ENCODE peak calls at places on chromosomes 11 and 22, in five cellular contexts. One of them, this sample, is unnamed.

GRCh38 chr11:88420165-88420781 is 82.7 kb upstream of the CTSC start:
- DNase-seq in tibial nerve: peak
- DNase-seq in NCI-H460: no peak
- DNase-seq in GM12892: no peak
- DNase-seq in AML-193: peak
- DNase-seq in this sample: no peak

GRCh38 chr11:22340803-22341581 is 2.8 kb downstream of the SLC17A6 start:
- DNase-seq in tibial nerve: no peak
- DNase-seq in NCI-H460: no peak
- DNase-seq in GM12892: no peak
- DNase-seq in AML-193: no peak
- DNase-seq in this sample: no peak

GRCh38 chr22:18063311-18063710 is 14.5 kb upstream of the PEX26 start:
- DNase-seq in tibial nerve: no peak
- DNase-seq in NCI-H460: no peak
- DNase-seq in GM12892: no peak
- DNase-seq in AML-193: no peak
- DNase-seq in this sample: no peak

GRCh38 chr22:35350539-35351503 is 30.1 kb upstream of the HMOX1 start:
- DNase-seq in tibial nerve: peak
- DNase-seq in NCI-H460: peak
- DNase-seq in GM12892: peak
- DNase-seq in AML-193: peak
- DNase-seq in this sample: peak

GRCh38 chr11:128501008-128501407 is 86.3 kb downstream of the ETS1 start:
- DNase-seq in tibial nerve: no peak
- DNase-seq in NCI-H460: no peak
- DNase-seq in GM12892: no peak
- DNase-seq in AML-193: no peak
- DNase-seq in this sample: no peak

GRCh38 chr11:116808262-116809175 is 14.6 kb downstream of the APOA4 start:
- DNase-seq in tibial nerve: no peak
- DNase-seq in NCI-H460: no peak
- DNase-seq in GM12892: no peak
- DNase-seq in AML-193: no peak
- DNase-seq in this sample: no peak

GRCh38 chr11:132030896-132031295 is 660.5 kb downstream of the NTM start:
- DNase-seq in tibial nerve: no peak
- DNase-seq in NCI-H460: no peak
- DNase-seq in GM12892: no peak
- DNase-seq in AML-193: no peak
- DNase-seq in this sample: no peak

GRCh38 chr11:114052160-114052559 is 7.4 kb upstream of the ZBTB16 start:
- DNase-seq in tibial nerve: no peak
- DNase-seq in NCI-H460: no peak
- DNase-seq in GM12892: no peak
- DNase-seq in AML-193: no peak
- DNase-seq in this sample: no peak

GRCh38 chr11:111026241-111026640 is 219.3 kb upstream of the POU2AF2 start:
- DNase-seq in tibial nerve: no peak
- DNase-seq in NCI-H460: no peak
- DNase-seq in GM12892: no peak
- DNase-seq in AML-193: no peak
- DNase-seq in this sample: no peak

GRCh38 chr11:39932996-39933395 is 1526.5 kb downstream of the LRRC4C start:
- DNase-seq in tibial nerve: no peak
- DNase-seq in NCI-H460: no peak
- DNase-seq in GM12892: no peak
- DNase-seq in AML-193: no peak
- DNase-seq in this sample: no peak

GRCh38 chr11:77879218-77879617 is 58.3 kb downstream of the AAMDC start:
- DNase-seq in tibial nerve: peak
- DNase-seq in NCI-H460: no peak
- DNase-seq in GM12892: peak
- DNase-seq in AML-193: no peak
- DNase-seq in this sample: no peak